ENCODE peak calls at places on chromosomes 13 and 19, in five cellular contexts. U, K, H, N and E are unnamed samples.

GRCh38 chr19:12628040-12629022 is 17.6 kb downstream of the ZNF791 start:
- DNase-seq in K (no peak), U (no peak), N (no peak), H (no peak), E (no peak)

GRCh38 chr13:71712988-71713653 is 153.9 kb downstream of the DACH1 start:
- DNase-seq in U (no peak), K (no peak), N (no peak), H (no peak), E (no peak)

GRCh38 chr13:52162279-52163101 is 3.1 kb upstream of the NEK3 start:
- DNase-seq in K (no peak), H (peak; percentile 52), U (no peak), N (no peak), E (no peak)

GRCh38 chr13:83884141-83884540 is 1.9 kb upstream of the SLITRK1 start:
- DNase-seq in H (no peak), N (no peak), U (no peak), K (no peak), E (no peak)

GRCh38 chr13:46010148-46010547 is 42.4 kb downstream of the ZC3H13 start:
- DNase-seq in N (no peak), H (no peak), U (no peak), K (no peak), E (no peak)

GRCh38 chr19:17909017-17909732 is 23.6 kb upstream of the CCDC124 start:
- DNase-seq in K (no peak), H (no peak), N (no peak), U (no peak), E (no peak)

GRCh38 chr13:71240906-71241305 is 626.1 kb downstream of the DACH1 start:
- DNase-seq in K (no peak), N (no peak), U (no peak), H (peak; percentile 35), E (no peak)

GRCh38 chr19:30802424-30803013 is 430.3 kb downstream of the ZNF536 start:
- DNase-seq in H (no peak), K (no peak), U (no peak), N (no peak), E (no peak)

GRCh38 chr13:39051157-39051556 is 12.9 kb downstream of the NHLRC3 start:
- DNase-seq in N (peak; percentile 1), H (peak; percentile 52), K (no peak), U (peak; percentile 27), E (no peak)

GRCh38 chr19:29569038-29569911 is 36.8 kb upstream of the POP4 start:
- DNase-seq in N (no peak), U (no peak), K (no peak), H (no peak), E (no peak)

GRCh38 chr19:38122402-38123093 is 101.5 kb downstream of the DPF1 start:
- DNase-seq in H (no peak), N (no peak), K (no peak), U (no peak), E (no peak)

GRCh38 chr19:10603873-10604459 is 16.9 kb upstream of the AP1M2 start:
- DNase-seq in H (no peak), U (no peak), N (no peak), K (no peak), E (peak; percentile 54)